ENCODE peak calls at places on chromosomes 4 and X, in five cellular contexts. R is keratinocyte, U is cardiac muscle cell, J is left ventricle myocardium inferior, Y is lung. B is an unnamed sample.

GRCh38 chr4:42608551-42608950 is 48.4 kb downstream of the ATP8A1 start:
- DNase-seq in R (no peak), U (no peak), J (no peak), Y (no peak), B (no peak)

GRCh38 chrX:13250831-13251612 is 68.8 kb downstream of the ATXN3L start:
- DNase-seq in R (no peak), U (no peak), J (no peak), Y (no peak), B (no peak)

GRCh38 chr4:183602444-183603102 is 56.4 kb downstream of the RWDD4 start:
- DNase-seq in R (no peak), U (no peak), J (no peak), Y (no peak), B (no peak)

GRCh38 chr4:178553201-178553600 is 1111.0 kb upstream of the AGA start:
- DNase-seq in R (no peak), U (no peak), J (no peak), Y (no peak), B (no peak)

GRCh38 chr4:2041234-2042130 is 17.6 kb upstream of the NAT8L start:
- DNase-seq in R (peak), U (peak), J (peak), Y (peak), B (peak)

GRCh38 chr4:73208376-73208775 is 50.2 kb downstream of the ANKRD17 start:
- DNase-seq in R (no peak), U (no peak), J (no peak), Y (no peak), B (no peak)

GRCh38 chrX:12901486-12901885 is 4.9 kb upstream of the TLR8 start:
- DNase-seq in R (peak), U (peak), J (peak), Y (peak), B (peak)

GRCh38 chr4:8053688-8054449 is 104.7 kb downstream of the ABLIM2 start:
- DNase-seq in R (no peak), U (no peak), J (no peak), Y (no peak), B (peak)

GRCh38 chr4:78136109-78137081 is 79.3 kb downstream of the FRAS1 start:
- DNase-seq in R (no peak), U (no peak), J (no peak), Y (no peak), B (no peak)

GRCh38 chr4:159487284-159487747 is 384.4 kb downstream of the RAPGEF2 start:
- DNase-seq in R (no peak), U (peak), J (no peak), Y (no peak), B (peak)

GRCh38 chr4:673349-674091 is 556 bp downstream of the ATP5ME start:
- DNase-seq in R (no peak), U (no peak), J (peak), Y (peak), B (peak)

GRCh38 chr4:86453044-86453501 is 93.2 kb upstream of the MAPK10 start:
- DNase-seq in R (no peak), U (no peak), J (peak), Y (no peak), B (no peak)

GRCh38 chrX:136259543-136259942 is 8.3 kb upstream of the MAP7D3 start:
- DNase-seq in R (no peak), U (no peak), J (no peak), Y (no peak), B (no peak)

GRCh38 chrX:150084474-150085229 is 146.4 kb upstream of the EOLA2 start:
- DNase-seq in R (no peak), U (no peak), J (no peak), Y (no peak), B (no peak)

GRCh38 chr4:26048962-26049361 is 134.9 kb downstream of the SMIM20 start:
- DNase-seq in R (no peak), U (no peak), J (no peak), Y (no peak), B (no peak)

GRCh38 chr4:80608285-80608980 is 272.9 kb downstream of the CFAP299 start:
- DNase-seq in R (no peak), U (no peak), J (no peak), Y (no peak), B (no peak)

GRCh38 chr4:85474818-85475630 is at the start of gene ARHGAP24:
- DNase-seq in R (peak), U (peak), J (peak), Y (peak), B (peak)

GRCh38 chr4:140344111-140344510 is 29.3 kb upstream of the SCOC start:
- DNase-seq in R (no peak), U (no peak), J (no peak), Y (no peak), B (no peak)

GRCh38 chr4:56613101-56613862 is 67.8 kb downstream of the HOPX start:
- DNase-seq in R (peak), U (no peak), J (no peak), Y (no peak), B (no peak)

GRCh38 chr4:38308728-38309315 is 348.6 kb downstream of the PTTG2 start:
- DNase-seq in R (no peak), U (no peak), J (no peak), Y (no peak), B (no peak)

GRCh38 chrX:37787353-37787869 is 7.6 kb downstream of the CYBB start:
- DNase-seq in R (no peak), U (no peak), J (no peak), Y (no peak), B (no peak)

GRCh38 chr4:178953447-178954120 is 1511.3 kb upstream of the AGA start:
- DNase-seq in R (no peak), U (no peak), J (no peak), Y (no peak), B (no peak)

GRCh38 chr4:14478504-14478903 is 523.8 kb upstream of the CPEB2 start:
- DNase-seq in R (no peak), U (no peak), J (no peak), Y (no peak), B (no peak)

GRCh38 chrX:115988825-115989224 is 181.7 kb upstream of the AGTR2 start:
- DNase-seq in R (no peak), U (no peak), J (no peak), Y (no peak), B (no peak)

GRCh38 chrX:38514014-38514854 is 47.1 kb upstream of the TSPAN7 start:
- DNase-seq in R (no peak), U (no peak), J (no peak), Y (no peak), B (no peak)

GRCh38 chrX:1488141-1488540 is 35.4 kb upstream of the ASMTL start:
- DNase-seq in R (no peak), U (no peak), J (no peak), Y (no peak), B (no peak)

GRCh38 chr4:16884673-16885460 is 13.6 kb downstream of the LDB2 start:
- DNase-seq in R (no peak), U (no peak), J (no peak), Y (no peak), B (no peak)

GRCh38 chrX:70092247-70092646 is 30.0 kb downstream of the OTUD6A start:
- DNase-seq in R (no peak), U (no peak), J (no peak), Y (no peak), B (no peak)

DNA sequence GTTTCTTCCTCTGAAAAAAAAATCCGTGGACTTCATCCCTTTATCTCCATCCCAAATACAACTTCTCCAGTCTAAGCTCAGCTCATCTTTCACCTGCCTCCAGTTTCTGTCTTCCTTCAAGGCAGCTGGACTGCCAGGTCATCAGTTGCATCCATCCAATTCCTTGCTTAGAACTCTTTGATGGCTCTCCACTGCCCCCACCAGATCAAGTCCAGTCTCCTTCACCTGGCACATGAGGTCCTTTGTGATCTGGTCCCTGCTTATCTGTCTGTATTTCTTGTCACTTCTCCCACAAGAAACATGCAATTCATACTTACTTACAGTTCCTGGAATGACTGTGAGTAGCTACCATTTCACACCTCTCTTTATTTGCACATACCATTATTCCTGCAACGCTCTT is 33.8 kb downstream of the OTUD6A start:
- DNase-seq in R (no peak), U (peak), J (no peak), Y (no peak), B (no peak)
- TF ChIP-seq CTCF in R (peak), U (peak), J (peak), Y (no peak), B (no peak)

DNA sequence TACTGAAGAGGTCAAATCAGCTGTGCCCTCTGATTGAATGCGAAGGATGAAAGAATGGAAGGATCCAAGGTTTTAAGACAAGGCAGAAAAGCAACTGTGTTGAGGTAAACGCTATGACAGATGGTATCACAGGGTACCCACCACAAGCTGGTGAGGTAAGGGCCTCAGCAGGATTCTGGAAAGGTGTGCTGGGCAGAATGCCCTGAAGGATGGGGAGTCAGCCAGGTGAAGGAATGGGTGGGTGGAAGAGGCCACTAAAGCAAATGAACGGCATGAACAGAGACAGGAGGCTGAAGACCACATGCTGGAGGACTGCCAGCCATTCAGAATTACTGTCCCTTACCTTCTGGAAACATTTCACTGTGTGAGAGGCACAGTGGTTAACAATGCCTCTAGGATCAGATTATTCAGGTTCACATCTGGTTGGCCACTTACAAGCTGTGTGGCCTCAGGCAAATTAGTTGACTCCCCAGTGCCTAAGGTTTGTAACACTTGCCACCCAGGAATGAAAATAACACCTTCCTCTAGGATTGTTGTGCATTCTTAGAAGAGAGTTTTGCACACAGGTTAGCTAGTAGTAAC is 23.5 kb downstream of the GPRIN3 start:
- DNase-seq in R (no peak), U (no peak), J (no peak), Y (no peak), B (no peak)
- H3K4me3 ChIP-seq in R (no peak), U (no peak), J (no peak), Y (no peak), B (no peak)

GRCh38 chrX:131729295-131729694 is 185.4 kb downstream of the OR13H1 start:
- DNase-seq in R (no peak), U (no peak), J (no peak), Y (peak), B (no peak)
- TF ChIP-seq CTCF in R (peak), U (no peak), J (no peak), Y (peak), B (no peak)

DNA sequence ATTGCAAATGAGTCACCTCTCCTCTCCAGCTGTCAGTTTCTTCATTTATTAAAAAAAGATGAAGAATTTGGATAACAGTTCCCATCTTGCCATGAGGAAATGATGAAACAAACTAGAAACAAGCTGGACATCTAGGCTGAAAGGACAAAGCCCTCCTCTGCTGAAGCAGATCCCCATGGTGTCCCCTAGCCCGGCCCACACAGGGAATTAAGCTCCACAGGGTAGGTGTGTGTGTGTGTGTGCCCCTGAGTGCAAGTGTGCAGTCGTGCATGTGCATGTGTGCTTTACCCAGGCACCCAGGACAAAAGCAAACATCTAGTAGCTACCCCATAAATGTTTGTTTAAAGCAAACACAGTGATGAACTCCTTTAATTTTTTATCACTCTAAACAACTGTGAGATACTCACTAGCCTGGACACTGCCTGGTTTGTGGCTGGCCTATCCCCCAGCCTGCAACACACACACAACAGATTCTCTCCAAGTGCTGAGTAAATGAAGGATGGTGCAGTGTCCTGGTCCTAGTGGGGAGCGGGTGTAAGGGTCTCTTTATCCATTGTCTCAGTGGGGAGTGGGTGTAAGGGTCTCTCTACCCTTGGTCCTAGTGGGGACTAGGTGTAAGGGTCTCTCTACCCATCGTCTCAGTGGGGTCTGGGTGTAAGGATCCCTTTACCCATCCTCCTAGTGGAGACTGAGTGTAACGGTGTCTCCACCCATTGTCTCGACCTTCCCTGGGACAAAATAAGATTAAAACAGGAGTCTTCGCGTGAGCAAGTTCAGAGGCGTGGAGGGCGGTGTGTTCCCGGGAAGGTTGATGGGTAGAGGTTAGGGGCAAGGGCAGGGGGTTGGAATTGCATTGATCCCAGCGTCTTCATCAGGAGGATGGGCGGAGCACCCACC is 688 bp upstream of the EVC start:
- DNase-seq in R (no peak), U (no peak), J (no peak), Y (no peak), B (no peak)
- H3K4me3 ChIP-seq in R (peak), U (peak), J (peak), Y (no peak), B (peak)

DNA sequence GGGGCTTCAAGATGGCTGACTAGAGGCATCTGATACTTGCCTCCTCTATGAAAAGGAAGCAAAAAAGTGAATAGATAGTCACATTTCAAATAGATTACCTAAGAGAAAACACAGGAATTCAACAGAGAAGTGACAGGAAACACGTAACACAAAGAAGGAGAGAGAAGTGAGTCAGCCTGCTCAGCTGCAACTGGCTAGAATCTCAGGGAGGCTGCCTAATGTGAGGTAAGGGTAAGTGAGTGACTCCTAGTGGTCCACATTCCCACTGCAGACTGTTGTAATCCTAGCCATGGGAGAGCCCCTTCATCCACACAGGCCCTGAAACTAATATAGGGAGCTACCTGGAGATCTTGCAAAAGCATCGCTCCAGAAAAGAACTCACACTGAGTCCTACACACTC is 179.2 kb downstream of the SLC7A11 start:
- DNase-seq in R (peak), U (no peak), J (no peak), Y (no peak), B (no peak)
- TF ChIP-seq CTCF in R (peak), U (peak), J (no peak), Y (no peak), B (peak)

GRCh38 chrX:153516055-153516454 is 1.4 kb upstream of the ATP2B3 start:
- DNase-seq in R (no peak), U (no peak), J (no peak), Y (no peak), B (no peak)
- H3K4me3 ChIP-seq in R (no peak), U (no peak), J (no peak), Y (no peak), B (no peak)